ENCODE peak calls at places on chromosome 14, in four cellular contexts. R is fibroblast of pulmonary artery, H is transverse colon, E is aorta. D is an unnamed sample.

GRCh38 chr14:95562892-95563685 is 28.2 kb downstream of the GLRX5 start:
- DNase-seq in E (no peak), H (no peak), R (peak), D (no peak)

GRCh38 chr14:62329427-62329826 is 567.2 kb downstream of the SNAPC1 start:
- DNase-seq in R (no peak), H (no peak), E (no peak), D (no peak)

GRCh38 chr14:29089849-29090248 is 323.3 kb downstream of the FOXG1 start:
- DNase-seq in R (no peak), H (no peak), E (no peak), D (no peak)

GRCh38 chr14:106318700-106319099 is 792.3 kb downstream of the TMEM121 start:
- DNase-seq in R (no peak), H (no peak), E (no peak), D (no peak)

GRCh38 chr14:85607571-85608219 is 77.8 kb downstream of the FLRT2 start:
- DNase-seq in E (no peak), H (no peak), R (peak), D (no peak)

GRCh38 chr14:81927069-81927468 is 393.4 kb upstream of the SEL1L start:
- DNase-seq in E (no peak), H (no peak), R (no peak), D (peak)

GRCh38 chr14:66008631-66009030 is 477.5 kb upstream of the CCDC196 start:
- DNase-seq in R (no peak), H (no peak), E (no peak), D (no peak)

GRCh38 chr14:95514131-95515079 is 2.0 kb downstream of the SYNE3 start:
- DNase-seq in E (peak), R (no peak), H (no peak), D (no peak)

GRCh38 chr14:64789696-64790095 is 85.5 kb downstream of the PLEKHG3 start:
- DNase-seq in E (no peak), H (no peak), R (no peak), D (no peak)

GRCh38 chr14:100639280-100639679 is 52.1 kb upstream of the BEGAIN start:
- DNase-seq in H (no peak), E (no peak), R (no peak), D (no peak)

GRCh38 chr14:32307881-32308582 is 21.1 kb upstream of the AKAP6 start:
- DNase-seq in R (no peak), E (no peak), H (peak), D (no peak)

GRCh38 chr14:31927348-31927826 is 149.7 kb upstream of the ARHGAP5 start:
- DNase-seq in R (peak), H (no peak), E (no peak), D (no peak)

GRCh38 chr14:77036484-77037337 is 8.2 kb upstream of the IRF2BPL start:
- DNase-seq in H (no peak), E (no peak), R (no peak), D (no peak)

GRCh38 chr14:79318371-79318770 is 892.9 kb downstream of the DIO2 start:
- DNase-seq in H (no peak), E (no peak), R (peak), D (no peak)

GRCh38 chr14:94051115-94051514 is 25.0 kb downstream of the OTUB2 start:
- DNase-seq in H (peak), R (peak), E (no peak), D (no peak)

GRCh38 chr14:93977790-93978581 is 1.6 kb upstream of the ASB2 start:
- DNase-seq in R (no peak), E (no peak), H (peak), D (peak)

GRCh38 chr14:103091041-103091882 is 3.3 kb upstream of the EXOC3L4 start:
- DNase-seq in E (no peak), H (peak), R (peak), D (no peak)

GRCh38 chr14:87179936-87180335 is 813.0 kb downstream of the GALC start:
- DNase-seq in E (no peak), R (no peak), H (no peak), D (no peak)

GRCh38 chr14:71692496-71692895 is 239.7 kb upstream of the RGS6 start:
- DNase-seq in E (peak), R (peak), H (no peak), D (no peak)

GRCh38 chr14:38662781-38663180 is 406.9 kb upstream of the CLEC14A start:
- DNase-seq in R (no peak), H (no peak), E (no peak), D (no peak)
- H3K4me3 ChIP-seq in R (no peak), H (no peak), E (no peak), D (no peak)

GRCh38 chr14:51513281-51513680 is 138.4 kb upstream of the FRMD6 start:
- DNase-seq in R (no peak), E (no peak), H (no peak), D (no peak)

GRCh38 chr14:51511265-51511664 is 140.4 kb upstream of the FRMD6 start:
- DNase-seq in H (no peak), E (no peak), R (no peak), D (no peak)

GRCh38 chr14:51512321-51512720 is 139.4 kb upstream of the FRMD6 start:
- DNase-seq in E (no peak), R (no peak), H (no peak), D (no peak)

GRCh38 chr14:51504626-51505025 is 147.1 kb upstream of the FRMD6 start:
- DNase-seq in H (no peak), E (no peak), R (no peak), D (no peak)

DNA sequence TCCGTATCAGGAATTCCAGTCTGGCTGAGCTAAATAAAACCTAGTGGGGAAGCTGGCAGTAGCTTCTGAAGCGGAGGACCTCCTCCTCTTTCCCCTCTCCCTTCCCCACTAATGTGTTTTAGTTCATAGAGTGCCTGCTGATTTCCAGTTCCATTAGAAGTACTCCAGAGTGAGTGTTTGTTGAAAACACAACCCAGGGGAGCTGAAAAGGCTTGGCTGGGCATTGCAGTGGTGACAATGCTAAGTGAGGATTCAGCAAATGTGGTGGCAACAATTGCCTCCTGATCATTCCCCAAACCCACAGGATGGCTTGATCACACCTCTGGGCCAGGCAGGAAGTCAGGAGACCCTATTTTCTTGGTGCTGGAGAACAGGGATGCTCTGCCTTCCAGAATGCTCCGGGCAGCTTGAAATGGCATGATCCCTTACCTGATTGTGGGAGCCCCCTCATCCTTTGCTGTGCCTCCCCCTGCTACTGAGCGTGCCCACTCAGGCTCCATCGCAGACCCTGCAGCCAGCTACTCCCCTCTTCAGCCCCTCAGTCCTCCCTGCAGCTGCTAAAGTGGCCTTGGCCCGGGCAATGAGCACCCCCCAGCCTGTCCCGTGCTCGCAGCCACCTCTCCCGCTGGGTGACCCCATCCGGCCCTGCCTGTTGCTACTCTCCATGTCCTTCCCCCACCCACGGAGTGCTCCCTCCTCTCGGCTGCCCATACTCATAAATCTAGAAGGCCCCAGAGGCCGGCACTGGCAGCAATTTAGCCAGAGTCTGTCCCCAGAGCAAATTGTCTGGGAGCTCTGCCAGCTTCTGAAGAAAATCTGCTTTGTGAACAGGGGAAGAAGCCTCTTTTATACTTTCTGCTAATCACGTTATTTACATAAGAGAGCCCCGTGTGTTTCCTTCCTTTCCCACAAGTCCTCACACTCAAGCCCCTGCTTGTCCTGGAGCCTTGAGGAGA is 143.9 kb upstream of the FRMD6 start:
- DNase-seq in H (peak), E (peak), R (peak), D (no peak)
- H3K4me3 ChIP-seq in H (no peak), E (no peak), R (no peak), D (no peak)

GRCh38 chr14:91392623-91393303 is 24.9 kb downstream of the CCDC88C start:
- DNase-seq in R (no peak), H (no peak), E (no peak), D (no peak)

GRCh38 chr14:91396959-91397815 is 20.4 kb downstream of the CCDC88C start:
- DNase-seq in H (peak), E (no peak), R (no peak), D (peak)

GRCh38 chr14:91394105-91395081 is 23.2 kb downstream of the CCDC88C start:
- DNase-seq in E (no peak), R (no peak), H (no peak), D (peak)

GRCh38 chr14:91395998-91396660 is 21.5 kb downstream of the CCDC88C start:
- DNase-seq in H (peak), R (no peak), E (no peak), D (no peak)

DNA sequence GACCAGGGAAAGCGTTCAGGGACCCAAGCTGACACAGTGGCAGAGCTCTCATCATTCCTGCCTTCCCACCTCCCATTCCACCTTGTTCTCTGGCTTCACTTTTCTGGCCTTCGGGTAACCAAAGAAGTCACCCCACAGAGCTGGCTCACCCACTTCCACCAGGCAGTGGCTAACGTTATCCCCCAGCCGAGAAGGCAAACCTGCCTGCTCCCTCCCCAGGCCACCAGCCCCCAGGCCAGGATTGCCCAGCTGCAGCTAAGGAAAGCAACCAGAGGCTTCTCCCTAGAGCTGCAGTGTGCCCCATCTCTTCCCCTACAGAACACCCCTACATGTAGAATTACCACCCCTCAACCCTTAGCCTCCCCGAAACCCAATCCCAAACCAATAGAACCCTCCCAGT is 22.2 kb downstream of the CCDC88C start:
- DNase-seq in H (no peak), E (no peak), R (no peak), D (no peak)
- H3K4me3 ChIP-seq in H (no peak), E (no peak), R (no peak), D (no peak)

GRCh38 chr14:89953602-89954001 is 928 bp downstream of the EFCAB11 start:
- DNase-seq in H (no peak), R (no peak), E (no peak), D (no peak)
- H3K4me3 ChIP-seq in H (no peak), R (peak), E (no peak), D (peak)

DNA sequence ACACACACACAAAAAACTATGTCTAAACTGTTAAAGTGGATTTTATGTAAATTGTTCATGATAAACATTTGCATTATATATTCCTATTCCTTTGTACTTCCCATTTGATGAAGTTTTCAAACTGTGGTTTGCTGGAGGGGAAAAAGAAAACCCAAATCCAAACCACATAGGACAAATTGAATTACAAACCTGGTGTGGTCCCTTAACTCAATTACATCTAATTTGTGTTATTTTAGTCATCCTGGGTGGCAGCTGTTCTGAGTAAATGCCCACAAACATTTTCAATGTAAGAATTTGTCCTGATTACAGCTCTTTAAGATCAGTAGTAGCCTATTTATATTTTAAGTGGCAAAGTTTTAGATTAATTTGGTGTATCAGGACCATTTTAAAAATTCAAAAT is 153.8 kb downstream of the RAD51B start:
- DNase-seq in R (no peak), H (no peak), E (no peak), D (no peak)
- H3K4me3 ChIP-seq in R (no peak), H (no peak), E (no peak), D (no peak)

GRCh38 chr14:104174051-104174450 is 35.7 kb downstream of the KIF26A start:
- DNase-seq in R (no peak), H (no peak), E (no peak), D (no peak)

GRCh38 chr14:104175041-104175440 is 36.7 kb downstream of the KIF26A start:
- DNase-seq in E (no peak), R (no peak), H (no peak), D (no peak)

GRCh38 chr14:104177411-104177810 is 39.0 kb downstream of the KIF26A start:
- DNase-seq in E (no peak), H (no peak), R (no peak), D (no peak)

GRCh38 chr14:104176611-104177010 is 38.2 kb downstream of the KIF26A start:
- DNase-seq in R (no peak), H (no peak), E (no peak), D (no peak)

GRCh38 chr14:104175811-104176210 is 37.4 kb downstream of the KIF26A start:
- DNase-seq in E (no peak), H (no peak), R (no peak), D (no peak)
- H3K4me3 ChIP-seq in E (no peak), H (no peak), R (no peak), D (no peak)

GRCh38 chr14:54652890-54653201 is 85.9 kb downstream of the SAMD4A start:
- DNase-seq in H (no peak), E (no peak), R (no peak), D (no peak)
- H3K4me3 ChIP-seq in H (no peak), E (peak), R (peak), D (no peak)

GRCh38 chr14:91415794-91416743 is 1.6 kb downstream of the CCDC88C start:
- DNase-seq in H (peak), E (no peak), R (no peak), D (peak)
- H3K4me3 ChIP-seq in H (peak), E (no peak), R (no peak), D (peak)

GRCh38 chr14:34501997-34502396 is 37.5 kb downstream of the EAPP start:
- DNase-seq in R (peak), H (no peak), E (no peak), D (no peak)
- H3K4me3 ChIP-seq in R (no peak), H (no peak), E (no peak), D (no peak)

GRCh38 chr14:99326041-99326710 is 54.2 kb upstream of the BCL11B start:
- DNase-seq in H (no peak), E (no peak), R (no peak), D (no peak)

GRCh38 chr14:99325591-99325990 is 53.6 kb upstream of the BCL11B start:
- DNase-seq in H (no peak), E (no peak), R (no peak), D (no peak)

GRCh38 chr14:99327050-99327449 is 55.1 kb upstream of the BCL11B start:
- DNase-seq in R (no peak), H (no peak), E (no peak), D (no peak)

GRCh38 chr14:99329711-99330315 is 57.8 kb upstream of the BCL11B start:
- DNase-seq in R (no peak), E (no peak), H (peak), D (no peak)

DNA sequence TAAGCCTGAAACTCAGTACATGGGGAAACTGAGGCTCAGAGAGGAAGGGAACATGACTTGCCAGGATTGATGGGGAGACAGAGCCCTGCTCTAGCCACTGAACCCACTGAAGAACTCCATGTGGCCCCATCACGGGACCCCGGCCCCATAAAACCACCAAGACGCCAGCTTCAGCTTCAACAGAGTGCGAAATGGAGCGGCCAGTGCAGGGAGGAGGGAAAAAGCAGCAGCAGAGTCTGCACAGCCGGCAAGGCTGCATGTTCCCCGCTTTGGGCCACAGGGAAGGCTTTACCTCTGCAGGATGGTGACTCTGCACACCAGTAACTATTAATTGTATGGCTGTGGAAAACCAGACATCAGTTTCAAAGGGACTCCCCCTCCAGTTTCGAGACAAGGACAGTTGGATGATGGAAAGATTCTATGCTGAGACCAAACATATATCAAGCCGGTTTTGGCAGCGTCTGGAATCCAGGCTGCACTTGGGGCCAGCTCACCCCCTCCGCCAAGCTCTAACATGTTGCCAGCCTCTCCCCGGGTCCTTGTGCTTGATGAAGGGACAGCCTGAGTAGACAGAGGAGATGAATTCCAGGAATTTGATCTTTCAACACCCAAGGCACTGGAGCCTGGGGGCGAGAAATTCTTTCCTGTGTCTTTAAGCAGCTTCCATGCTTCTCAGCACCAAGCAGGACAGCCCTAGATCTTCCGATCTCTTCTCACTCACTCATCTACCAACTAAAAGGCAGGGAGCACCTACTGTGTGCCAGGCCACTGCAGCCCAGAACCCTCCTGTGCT is 55.7 kb upstream of the BCL11B start:
- DNase-seq in R (no peak), H (no peak), E (no peak), D (no peak)
- H3K4me3 ChIP-seq in R (no peak), H (no peak), E (no peak), D (no peak)

D was measured in Jurkat, Clone E6-1.